ENCODE peak calls at places on chromosomes 11 and 22, in four cellular contexts. R is K562, T is SK-N-SH, Y is HCT116. W is an unnamed sample.

GRCh38 chr11:26150046-26150445 is 181.9 kb upstream of the ANO3 start:
- DNase-seq in R (no peak), T (no peak), Y (no peak), W (no peak)

GRCh38 chr11:88709567-88709966 is 356.2 kb downstream of the GRM5 start:
- DNase-seq in R (no peak), T (no peak), Y (no peak), W (no peak)

GRCh38 chr11:77069336-77069968 is 2.7 kb downstream of the CAPN5 start:
- DNase-seq in R (no peak), T (no peak), Y (no peak), W (no peak)

GRCh38 chr11:122737951-122738693 is 82.6 kb downstream of the UBASH3B start:
- DNase-seq in R (no peak), T (no peak), Y (no peak), W (peak)

GRCh38 chr11:27209562-27210005 is 153.4 kb downstream of the CCDC34 start:
- DNase-seq in R (peak), T (no peak), Y (peak), W (peak)

GRCh38 chr11:46719048-46719542 is at the start of gene F2:
- DNase-seq in R (no peak), T (no peak), Y (no peak), W (peak)

GRCh38 chr11:117094776-117095175 is 3.5 kb downstream of the SIK3 start:
- DNase-seq in R (no peak), T (no peak), Y (no peak), W (no peak)

GRCh38 chr11:66315921-66316811 is 678 bp downstream of the CD248 start:
- DNase-seq in R (no peak), T (no peak), Y (no peak), W (no peak)

GRCh38 chr22:43706558-43707328 is 105.4 kb downstream of the EFCAB6 start:
- DNase-seq in R (no peak), T (no peak), Y (no peak), W (no peak)

GRCh38 chr22:30837531-30837930 is 131.0 kb downstream of the MORC2 start:
- DNase-seq in R (no peak), T (no peak), Y (no peak), W (no peak)

GRCh38 chr11:110286298-110287040 is 9.9 kb downstream of the RDX start:
- DNase-seq in R (no peak), T (no peak), Y (no peak), W (no peak)

GRCh38 chr11:94129505-94130335 is 1.1 kb downstream of the PANX1 start:
- DNase-seq in R (no peak), T (no peak), Y (peak), W (no peak)

GRCh38 chr11:69234740-69235710 is 58.9 kb upstream of the MYEOV start:
- DNase-seq in R (peak), T (no peak), Y (no peak), W (no peak)

GRCh38 chr11:5967708-5968107 is 586 bp downstream of the OR56A5 start:
- DNase-seq in R (no peak), T (no peak), Y (no peak), W (no peak)

GRCh38 chr11:20003357-20003756 is 156.9 kb downstream of the DBX1 start:
- DNase-seq in R (no peak), T (no peak), Y (no peak), W (no peak)

GRCh38 chr22:33247758-33248157 is 189.6 kb upstream of the SYN3 start:
- DNase-seq in R (no peak), T (no peak), Y (no peak), W (no peak)

GRCh38 chr11:20114588-20114987 is 45.7 kb downstream of the DBX1 start:
- DNase-seq in R (no peak), T (no peak), Y (no peak), W (no peak)

GRCh38 chr11:65714433-65714832 is 2.4 kb downstream of the KAT5 start:
- DNase-seq in R (no peak), T (no peak), Y (no peak), W (no peak)

GRCh38 chr22:24391836-24392217 is 35.6 kb upstream of the ADORA2A start:
- DNase-seq in R (no peak), T (peak), Y (no peak), W (no peak)

GRCh38 chr22:24393012-24393559 is 34.3 kb upstream of the ADORA2A start:
- DNase-seq in R (no peak), T (no peak), Y (no peak), W (no peak)

GRCh38 chr22:24390576-24390975 is 36.8 kb upstream of the ADORA2A start:
- DNase-seq in R (no peak), T (no peak), Y (no peak), W (no peak)

GRCh38 chr22:24390156-24390555 is 37.2 kb upstream of the ADORA2A start:
- DNase-seq in R (no peak), T (no peak), Y (no peak), W (no peak)

GRCh38 chr22:24392218-24392931 is 35.0 kb upstream of the ADORA2A start:
- DNase-seq in R (no peak), T (peak), Y (no peak), W (no peak)
- H3K4me2 ChIP-seq in R (no peak), T (peak), Y (no peak), W (no peak)

DNA sequence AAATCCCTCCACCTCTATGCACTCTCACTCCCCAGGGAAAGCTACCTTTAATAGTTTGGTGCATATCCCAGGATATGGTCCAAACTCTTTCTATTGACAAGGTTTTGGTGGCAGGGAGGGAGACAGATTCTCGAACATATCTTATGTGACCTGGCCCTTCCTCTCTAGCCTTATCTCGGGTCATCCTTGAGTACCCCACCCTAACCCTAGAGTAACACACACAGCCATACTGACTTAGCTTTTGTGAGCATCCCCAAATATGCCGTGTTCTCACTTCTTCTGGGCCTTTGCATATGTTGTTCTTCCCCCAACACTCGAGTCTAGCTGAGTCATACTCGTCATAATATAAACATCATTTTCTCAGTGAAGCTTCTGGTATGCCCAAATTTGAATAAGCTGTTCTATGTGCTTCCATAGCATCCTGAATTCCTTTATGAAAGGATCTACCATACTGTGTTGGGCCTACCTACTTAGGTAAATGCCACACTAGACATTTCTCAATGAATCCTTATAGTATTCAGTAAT is 7.9 kb downstream of the TTC17 start:
- DNase-seq in R (peak), T (no peak), Y (no peak), W (no peak)
- TF ChIP-seq ELF1 in R (no peak), T (no peak), Y (no peak), W (no peak)

DNA sequence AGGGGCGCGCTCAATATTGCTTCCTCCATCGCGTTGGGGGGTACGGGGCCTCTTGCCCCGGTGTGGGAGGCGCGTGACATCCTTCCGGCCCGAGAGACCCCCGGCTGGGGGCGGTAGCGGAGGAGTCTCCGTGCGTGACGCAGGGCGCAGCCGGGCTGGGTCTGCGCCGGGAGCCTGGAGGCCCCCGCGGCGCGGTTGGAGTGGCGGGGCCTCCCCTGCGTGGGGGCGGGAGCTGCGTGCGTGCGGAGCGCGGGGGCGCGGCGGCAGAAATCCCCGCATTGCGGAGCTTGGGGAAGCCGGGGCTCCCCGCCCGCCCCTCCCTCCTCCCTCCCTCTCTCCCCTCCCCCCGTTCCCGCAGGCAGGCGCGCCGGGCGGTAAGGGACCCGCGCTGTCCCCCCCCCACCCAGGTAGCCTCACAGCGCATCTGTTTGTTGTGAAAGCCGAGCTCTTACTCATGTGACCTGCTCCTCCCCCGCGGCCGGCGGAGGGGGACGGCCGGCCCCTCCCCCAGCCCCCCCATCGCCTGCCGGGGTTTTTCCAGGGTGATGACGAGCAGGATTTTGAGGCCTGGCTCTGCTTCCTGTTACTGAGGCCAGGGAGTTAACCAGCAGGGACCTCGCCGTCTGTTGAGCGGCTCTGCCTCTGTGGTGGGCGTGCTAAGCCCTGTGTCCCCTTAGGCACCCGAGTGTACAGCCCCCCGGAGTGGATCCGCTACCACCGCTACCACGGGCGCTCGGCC is 1.6 kb downstream of the PIM3 start:
- DNase-seq in R (peak), T (peak), Y (no peak), W (peak)
- H3K4me2 ChIP-seq in R (peak), T (peak), Y (peak), W (peak)

GRCh38 chr11:119624102-119624615 is 104.8 kb downstream of the NECTIN1 start:
- DNase-seq in R (peak), T (peak), Y (no peak), W (no peak)
- TF ChIP-seq ELF1 in R (no peak), T (no peak), Y (no peak), W (no peak)

GRCh38 chr11:95337972-95338429 is 107.0 kb upstream of the SESN3 start:
- DNase-seq in R (no peak), T (no peak), Y (no peak), W (no peak)
- H3K4me2 ChIP-seq in R (peak), T (no peak), Y (no peak), W (no peak)

GRCh38 chr22:26796785-26797184 is 139.4 kb downstream of the MIAT start:
- DNase-seq in R (no peak), T (no peak), Y (no peak), W (no peak)

GRCh38 chr22:26797910-26798309 is 140.5 kb downstream of the MIAT start:
- DNase-seq in R (peak), T (peak), Y (peak), W (no peak)

GRCh38 chr22:26800858-26801257 is 143.5 kb downstream of the MIAT start:
- DNase-seq in R (peak), T (peak), Y (no peak), W (no peak)

GRCh38 chr22:26801449-26801848 is 144.1 kb downstream of the MIAT start:
- DNase-seq in R (no peak), T (no peak), Y (no peak), W (no peak)

DNA sequence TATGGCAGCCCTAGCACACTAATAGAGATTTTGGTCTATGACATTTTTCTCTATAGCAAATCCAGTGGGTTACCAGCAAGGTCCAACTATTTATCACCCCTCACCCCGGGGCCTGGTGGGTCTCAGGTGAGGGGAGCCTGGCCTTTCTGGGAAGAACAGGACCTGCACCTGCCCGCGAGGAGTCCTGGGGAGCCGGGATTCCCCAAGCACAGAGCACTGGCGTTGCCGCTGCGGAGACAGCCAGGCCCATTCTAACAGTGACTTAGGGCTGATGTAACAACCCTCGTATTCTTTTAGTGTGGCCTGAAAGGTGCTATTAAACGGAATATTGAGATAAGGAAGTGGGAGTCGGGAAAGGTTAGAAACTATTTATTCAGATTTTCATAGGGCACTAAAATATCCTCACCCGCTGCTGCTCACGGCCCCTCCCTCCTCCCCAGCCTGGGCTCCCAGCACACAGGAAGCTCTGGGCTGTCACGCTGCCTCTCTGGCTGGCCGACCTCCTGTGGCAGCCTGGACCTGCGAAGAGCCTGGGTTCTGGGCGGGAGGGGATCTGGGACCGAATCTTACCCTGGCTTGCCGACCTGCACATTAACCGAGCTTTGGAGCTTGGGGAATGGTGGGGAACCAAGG is 141.2 kb downstream of the MIAT start:
- DNase-seq in R (no peak), T (no peak), Y (no peak), W (no peak)
- TF ChIP-seq ELF1 in R (no peak), T (no peak), Y (no peak), W (no peak)

DNA sequence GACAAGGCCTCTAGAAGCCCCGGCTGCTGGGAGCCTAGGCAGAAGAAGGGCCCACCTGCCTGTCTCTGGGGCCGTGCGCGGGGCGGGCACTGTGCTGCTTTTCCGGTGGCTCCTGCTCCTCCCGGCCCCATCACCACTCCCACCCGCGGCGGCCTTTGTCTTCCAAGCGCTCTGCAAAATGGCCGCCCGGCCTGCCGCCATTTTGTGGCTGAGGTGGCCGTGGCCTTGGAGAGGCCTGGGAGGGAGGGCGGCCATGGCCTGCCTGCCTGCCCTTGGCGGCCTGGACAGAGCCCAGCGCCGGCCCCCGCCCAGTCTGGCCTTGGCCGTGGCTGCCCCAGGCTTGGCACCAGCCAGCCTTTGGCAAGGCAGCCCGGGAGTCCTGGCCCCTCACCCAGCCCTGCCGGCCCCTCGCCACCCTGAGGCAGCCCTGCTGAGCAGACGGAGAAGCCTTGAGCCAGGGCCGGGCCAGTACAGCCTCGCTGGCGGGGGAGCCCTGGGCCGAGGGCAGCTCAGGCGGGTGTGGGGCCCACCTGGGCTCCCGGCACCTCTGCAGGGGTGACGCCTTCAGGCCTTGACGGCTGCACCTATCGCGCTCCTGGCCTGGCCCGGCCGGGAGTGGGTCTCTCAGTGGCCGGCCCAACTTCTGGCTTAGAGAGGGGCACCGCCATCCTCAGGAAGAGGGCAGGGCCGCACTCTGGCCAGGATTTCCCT is 46.0 kb upstream of the PPARA start:
- DNase-seq in R (no peak), T (no peak), Y (no peak), W (no peak)
- H3K4me2 ChIP-seq in R (no peak), T (peak), Y (no peak), W (no peak)

DNA sequence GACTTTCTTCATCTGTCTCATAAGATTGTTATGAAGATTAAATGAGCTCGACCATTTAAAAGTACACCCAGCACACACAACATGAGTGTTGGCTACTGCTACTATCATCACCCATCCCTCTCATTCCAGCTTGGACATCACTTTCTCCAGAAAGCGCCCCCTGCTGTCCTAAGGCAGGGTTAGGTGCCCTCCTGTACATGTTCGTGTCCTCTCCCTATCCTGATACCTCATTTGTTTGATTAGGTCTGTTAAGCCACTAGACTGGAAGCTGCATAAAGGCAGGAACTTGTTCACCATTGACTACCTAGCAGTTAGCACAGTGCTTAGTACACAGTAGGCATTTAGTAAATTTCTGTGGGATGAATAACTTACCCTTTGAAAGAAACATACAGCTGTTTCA is 85.5 kb downstream of the ENTHD1 start:
- DNase-seq in R (peak), T (peak), Y (peak), W (peak)
- TF ChIP-seq ELF1 in R (no peak), T (no peak), Y (no peak), W (no peak)

DNA sequence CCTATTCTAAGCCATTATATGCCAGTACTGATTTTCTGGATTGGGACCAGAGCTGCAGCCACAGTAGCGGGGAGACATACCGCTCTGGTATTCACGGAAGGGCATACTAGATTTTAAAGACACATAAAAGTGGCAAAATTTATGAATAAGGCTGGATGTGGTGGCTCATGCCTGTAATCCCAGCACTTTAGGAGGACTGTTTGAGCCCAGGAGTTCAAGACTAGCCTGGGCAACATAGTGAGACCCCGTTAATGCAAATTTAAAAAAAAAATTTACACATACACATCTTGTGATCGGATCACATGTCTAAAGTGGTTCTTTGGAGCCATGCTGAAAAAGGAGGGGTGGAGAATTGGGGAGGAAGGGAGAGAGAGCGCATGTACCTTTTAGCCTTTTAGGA is 9.0 kb downstream of the RPL27A start:
- DNase-seq in R (no peak), T (no peak), Y (no peak), W (no peak)
- H3K4me2 ChIP-seq in R (no peak), T (no peak), Y (no peak), W (no peak)

GRCh38 chr11:12942157-12942556 is 67.0 kb upstream of the RASSF10 start:
- DNase-seq in R (peak), T (no peak), Y (no peak), W (no peak)
- TF ChIP-seq ELF1 in R (no peak), T (no peak), Y (no peak), W (no peak)